ENCODE peak calls at places on chromosomes 16 and 17, in seven cellular contexts. H, D, F, T, W, Z and U are unnamed samples.

GRCh38 chr17:74752415-74752814 is 4.0 kb downstream of the NHERF1 start:
- DNase-seq in F (no peak), Z (no peak), T (no peak), H (no peak), D (no peak), W (no peak), U (no peak)

GRCh38 chr17:5526821-5527598 is 40.6 kb downstream of the MIS12 start:
- DNase-seq in W (peak), F (peak), H (peak), T (no peak), Z (peak), D (peak), U (peak)

GRCh38 chr17:74197801-74198200 is 5.7 kb upstream of the RPL38 start:
- DNase-seq in H (no peak), D (no peak), W (no peak), T (no peak), Z (no peak), F (no peak), U (no peak)

GRCh38 chr17:12659500-12659899 is 6.2 kb upstream of the MYOCD start:
- DNase-seq in H (peak), T (no peak), D (no peak), W (no peak), F (no peak), Z (no peak), U (no peak)

GRCh38 chr16:7651803-7652570 is 319.3 kb downstream of the RBFOX1 start:
- DNase-seq in W (no peak), D (no peak), H (no peak), F (no peak), Z (no peak), T (no peak), U (no peak)

GRCh38 chr17:8158267-8159031 is 4.3 kb downstream of the VAMP2 start:
- DNase-seq in H (peak), F (peak), T (peak), Z (peak), W (peak), D (peak), U (peak)

GRCh38 chr17:51546114-51546513 is 285.8 kb downstream of the UTP18 start:
- DNase-seq in T (no peak), W (no peak), H (no peak), Z (no peak), F (no peak), D (no peak), U (no peak)

GRCh38 chr16:48619547-48619946 is 9.6 kb upstream of the N4BP1 start:
- DNase-seq in D (no peak), H (no peak), F (no peak), T (peak), W (no peak), Z (no peak), U (peak)

GRCh38 chr17:48027322-48027981 is 10.1 kb downstream of the COPZ2 start:
- DNase-seq in F (no peak), Z (peak), H (no peak), W (no peak), D (no peak), T (no peak), U (no peak)

GRCh38 chr17:74336307-74336706 is 10.3 kb downstream of the KIF19 start:
- DNase-seq in D (no peak), H (no peak), Z (no peak), F (no peak), T (no peak), W (no peak), U (no peak)

GRCh38 chr16:29745126-29745852 is 501 bp downstream of the C16orf54 start:
- DNase-seq in W (no peak), Z (no peak), H (no peak), T (no peak), D (peak), F (no peak), U (no peak)

GRCh38 chr17:73305845-73306836 is 5.7 kb downstream of the CDC42EP4 start:
- DNase-seq in F (no peak), H (no peak), T (no peak), Z (no peak), D (no peak), W (no peak), U (no peak)

GRCh38 chr16:19882641-19883040 is 2.0 kb downstream of the GPRC5B start:
- DNase-seq in T (no peak), H (no peak), D (no peak), W (no peak), F (no peak), Z (no peak), U (no peak)

GRCh38 chr17:71503710-71504471 is 616.9 kb upstream of the SOX9 start:
- DNase-seq in F (no peak), W (no peak), Z (no peak), D (no peak), T (no peak), H (no peak), U (no peak)

GRCh38 chr17:42055496-42055895 is 5.1 kb upstream of the C17orf113 start:
- DNase-seq in H (no peak), D (no peak), W (no peak), F (no peak), Z (no peak), T (no peak), U (no peak)

GRCh38 chr17:36485027-36485426 is 1.5 kb upstream of the ZNHIT3 start:
- DNase-seq in F (no peak), H (no peak), W (no peak), Z (no peak), D (no peak), T (peak), U (no peak)

GRCh38 chr17:71870546-71870862 is 250.3 kb upstream of the SOX9 start:
- DNase-seq in W (no peak), T (no peak), Z (no peak), F (no peak), D (no peak), H (no peak), U (no peak)

GRCh38 chr17:30677550-30678254 is 146.8 kb downstream of the CRLF3 start:
- DNase-seq in F (no peak), D (no peak), H (no peak), W (no peak), Z (no peak), T (no peak), U (no peak)

GRCh38 chr16:73068546-73069401 is 20.8 kb upstream of the ZFHX3 start:
- DNase-seq in Z (no peak), D (peak), T (peak), W (no peak), H (peak), F (peak), U (peak)

GRCh38 chr17:3012926-3013581 is 50.4 kb downstream of the OR1D5 start:
- DNase-seq in Z (peak), D (peak), H (peak), W (peak), T (no peak), F (peak), U (peak)

GRCh38 chr16:3173892-3174617 is 13.9 kb upstream of the OR1F1 start:
- DNase-seq in Z (no peak), W (no peak), H (no peak), T (no peak), D (no peak), F (no peak), U (no peak)

GRCh38 chr16:56614549-56614991 is 6.2 kb downstream of the MT2A start:
- DNase-seq in Z (no peak), H (peak), D (no peak), F (no peak), T (no peak), W (no peak), U (no peak)

GRCh38 chr16:88739139-88739974 is 33.1 kb downstream of the CTU2 start:
- DNase-seq in F (no peak), T (no peak), Z (no peak), D (no peak), W (no peak), H (no peak), U (no peak)

GRCh38 chr16:72542103-72542502 is 370.1 kb upstream of the PMFBP1 start:
- DNase-seq in F (no peak), H (no peak), Z (no peak), T (no peak), D (no peak), W (no peak), U (no peak)

GRCh38 chr17:19284005-19284959 is 47.1 kb downstream of the EPN2 start:
- DNase-seq in H (no peak), D (no peak), Z (no peak), T (no peak), F (no peak), W (no peak), U (no peak)

GRCh38 chr16:19005561-19006445 is 22.1 kb downstream of the TMC7 start:
- DNase-seq in D (peak), H (no peak), W (peak), Z (no peak), T (peak), F (peak), U (no peak)

GRCh38 chr17:73705594-73705993 is 61.3 kb upstream of the SDK2 start:
- DNase-seq in H (peak), F (no peak), Z (no peak), T (no peak), D (no peak), W (no peak), U (no peak)

GRCh38 chr17:51947160-51947559 is 211.4 kb downstream of the CA10 start:
- DNase-seq in T (no peak), D (no peak), Z (peak), H (no peak), F (no peak), W (no peak), U (no peak)

GRCh38 chr17:81961087-81961514 is at the start of gene NOTUM:
- DNase-seq in Z (no peak), D (no peak), H (peak), T (no peak), F (no peak), W (no peak), U (no peak)

GRCh38 chr17:81964081-81964849 is 3.3 kb upstream of the NOTUM start:
- DNase-seq in Z (no peak), W (no peak), H (no peak), F (no peak), D (no peak), T (no peak), U (no peak)

GRCh38 chr17:81960130-81960958 is 643 bp downstream of the NOTUM start:
- DNase-seq in W (no peak), H (no peak), F (no peak), T (no peak), Z (no peak), D (no peak), U (no peak)

GRCh38 chr17:81961554-81962498 is 839 bp upstream of the NOTUM start:
- DNase-seq in F (no peak), T (no peak), H (no peak), W (no peak), Z (no peak), D (no peak), U (no peak)

GRCh38 chr17:81962499-81963441 is 1.8 kb upstream of the NOTUM start:
- DNase-seq in Z (no peak), F (no peak), D (no peak), H (no peak), W (no peak), T (no peak), U (no peak)
- H3K4me3 ChIP-seq in Z (no peak), F (no peak), D (no peak), H (no peak), W (no peak), T (no peak), U (no peak)

DNA sequence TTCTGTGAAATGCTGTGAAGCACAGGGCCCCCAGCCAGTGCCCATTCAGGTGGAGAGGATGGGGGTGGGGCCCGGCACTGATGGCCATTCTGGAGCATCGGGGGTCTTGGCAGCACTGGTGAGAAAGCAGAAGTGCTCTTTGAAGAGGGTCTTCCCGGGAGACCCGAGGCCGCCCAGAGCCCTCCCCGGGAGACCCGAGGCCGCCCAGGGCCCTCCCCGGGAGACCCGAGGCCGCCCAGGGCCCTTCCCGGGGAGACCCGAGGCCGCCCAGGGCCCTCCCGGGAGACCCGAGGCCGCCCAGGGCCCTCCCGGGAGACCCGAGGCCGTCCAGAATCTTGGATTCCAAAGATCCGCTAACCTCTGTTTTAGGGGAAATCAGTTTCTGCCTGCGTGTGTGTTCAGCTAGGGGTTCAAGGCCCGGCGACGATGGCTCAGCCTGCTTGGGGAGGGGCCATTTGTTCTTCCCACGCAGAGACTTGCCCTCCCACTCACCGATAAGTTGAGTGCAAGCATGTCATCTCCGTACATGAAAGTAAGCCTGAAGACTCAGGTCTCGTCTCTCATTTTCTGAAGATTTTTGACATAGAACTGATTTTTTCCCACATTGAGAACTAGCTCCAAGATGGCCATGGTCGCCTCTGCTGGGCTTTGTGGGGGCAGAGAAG is 35.2 kb upstream of the CAPN15 start:
- DNase-seq in W (no peak), F (no peak), T (no peak), H (no peak), D (no peak), Z (no peak), U (no peak)
- H3K4me3 ChIP-seq in W (no peak), F (no peak), T (no peak), H (no peak), D (no peak), Z (no peak), U (no peak)

GRCh38 chr17:46814446-46814845 is 4.0 kb downstream of the WNT3 start:
- DNase-seq in H (no peak), Z (no peak), F (no peak), W (no peak), T (no peak), D (no peak), U (no peak)

GRCh38 chr17:46817901-46818209 is 637 bp downstream of the WNT3 start:
- DNase-seq in T (no peak), Z (no peak), W (no peak), D (no peak), H (no peak), F (no peak), U (no peak)

GRCh38 chr17:46813920-46814319 is 4.6 kb downstream of the WNT3 start:
- DNase-seq in T (no peak), Z (no peak), W (no peak), H (no peak), F (no peak), D (no peak), U (no peak)

GRCh38 chr17:46817151-46817900 is 1.2 kb downstream of the WNT3 start:
- DNase-seq in W (no peak), T (no peak), Z (no peak), H (no peak), F (no peak), D (no peak), U (no peak)

GRCh38 chr17:46815474-46816353 is 2.8 kb downstream of the WNT3 start:
- DNase-seq in T (no peak), D (no peak), W (no peak), H (no peak), F (no peak), Z (no peak), U (no peak)
- H3K4me3 ChIP-seq in T (no peak), D (no peak), W (no peak), H (no peak), F (no peak), Z (no peak), U (no peak)

DNA sequence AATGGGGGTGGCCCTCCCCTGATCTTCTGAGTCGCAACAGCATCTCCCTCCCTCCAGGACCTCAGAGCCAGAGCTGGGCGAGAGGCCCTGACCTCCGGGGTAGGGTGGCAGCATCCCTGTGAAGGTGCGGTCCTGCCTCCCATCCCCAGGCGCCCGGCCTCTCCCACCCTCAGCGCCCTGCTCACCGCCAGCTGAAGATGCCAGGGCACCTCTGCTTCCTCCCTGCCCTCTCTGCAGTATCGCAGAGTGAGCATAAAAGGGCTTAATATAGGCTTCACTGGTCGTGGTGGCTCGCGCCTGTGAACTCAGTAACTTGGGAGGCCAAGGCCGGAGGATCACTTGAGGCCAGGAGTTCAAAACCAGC is 10.7 kb upstream of the MPP2 start:
- DNase-seq in W (no peak), T (no peak), D (no peak), Z (no peak), H (no peak), F (no peak), U (no peak)
- H3K4me3 ChIP-seq in W (no peak), T (no peak), D (peak), Z (no peak), H (no peak), F (no peak), U (no peak)

DNA sequence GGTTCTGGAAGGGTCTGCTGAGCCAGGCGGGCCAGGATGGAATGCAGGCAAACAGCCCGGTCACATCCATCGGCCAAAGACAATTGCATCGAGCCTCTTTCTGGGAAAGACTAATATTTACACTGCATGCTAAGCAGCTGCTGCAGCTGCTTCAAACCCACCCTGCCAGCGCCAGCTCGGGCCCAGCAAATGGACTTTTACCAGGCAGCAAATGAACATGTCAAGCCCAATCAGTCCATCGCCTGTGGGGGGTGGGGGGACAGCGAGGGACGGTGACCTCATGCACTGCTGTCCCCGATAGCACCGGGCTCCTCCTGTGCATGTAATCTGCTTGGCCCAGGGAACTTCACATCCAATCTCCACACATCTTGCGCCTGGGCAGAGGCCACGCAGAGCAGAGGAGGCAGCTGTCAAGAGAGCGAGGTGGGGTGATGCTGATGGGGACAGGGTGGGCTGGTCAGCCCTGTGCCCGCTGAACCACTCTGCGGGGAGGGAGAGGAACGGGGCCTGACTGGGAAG is 39.4 kb upstream of the CDH5 start:
- DNase-seq in W (no peak), Z (peak), D (no peak), T (no peak), H (no peak), F (no peak), U (no peak)
- H3K4me3 ChIP-seq in W (no peak), Z (no peak), D (no peak), T (no peak), H (no peak), F (no peak), U (no peak)

DNA sequence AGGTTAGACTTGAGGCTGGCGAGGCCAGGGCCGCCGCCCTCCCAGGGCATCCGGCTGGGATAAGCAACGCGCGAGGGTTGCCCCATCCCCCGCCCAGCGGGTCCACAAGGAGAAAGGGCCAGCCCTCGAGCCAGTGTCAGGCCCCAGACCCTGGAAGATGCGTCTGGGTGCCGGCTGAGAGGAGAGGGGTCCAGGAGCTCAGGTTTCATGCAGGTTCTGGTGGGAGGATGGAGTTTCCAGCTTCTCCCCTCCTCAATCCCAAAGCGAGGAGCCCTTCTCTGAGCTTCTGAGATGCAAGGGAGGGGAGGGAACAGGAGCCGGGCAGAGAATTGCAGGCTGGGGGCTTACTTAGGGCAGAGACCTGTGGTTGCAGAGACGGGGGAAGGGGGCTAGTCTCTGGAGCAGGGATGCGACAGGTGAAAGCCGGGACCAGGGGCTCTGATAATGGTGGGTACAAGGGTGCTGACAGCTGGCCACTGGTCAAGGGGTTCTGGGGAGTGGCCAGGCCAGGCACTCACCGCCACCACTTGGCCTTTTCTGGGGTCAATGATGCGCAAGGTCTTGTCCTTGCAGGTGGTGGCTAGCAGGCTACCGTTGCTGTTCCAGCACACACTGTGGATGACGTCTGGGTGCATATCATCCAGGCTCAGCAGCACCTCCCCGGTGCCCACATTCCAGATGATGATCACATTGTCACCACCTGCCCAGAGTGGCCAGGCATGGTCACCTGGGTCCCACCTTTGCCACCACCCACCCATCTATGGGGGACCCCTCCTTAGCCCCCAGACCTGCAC is 4.2 kb downstream of the CORO6 start:
- DNase-seq in T (no peak), D (no peak), W (no peak), Z (no peak), H (no peak), F (no peak), U (no peak)
- H3K4me3 ChIP-seq in T (no peak), D (peak), W (peak), Z (peak), H (no peak), F (no peak), U (no peak)

GRCh38 chr17:39002991-39003715 is 36.0 kb upstream of the FBXO47 start:
- DNase-seq in F (peak), H (peak), W (no peak), D (peak), T (peak), Z (no peak), U (peak)
- H3K4me3 ChIP-seq in F (peak), H (no peak), W (no peak), D (peak), T (no peak), Z (no peak), U (peak)